ENCODE peak calls at places on chromosomes 1 and 21, in six cellular contexts. Y, X, J, B, A and I are unnamed samples.
A peak's percentile ranks its signal among the peaks of the same experiment; 100 is the strongest.

GRCh38 chr1:233094691-233095090 is 144.3 kb downstream of the NTPCR start:
- DNase-seq in Y (no peak), X (no peak), J (peak; percentile 62), B (no peak), A (no peak), I (no peak)

GRCh38 chr21:41133896-41134522 is 34.0 kb upstream of the BACE2 start:
- DNase-seq in Y (peak; percentile 54), X (no peak), J (peak; percentile 52), B (no peak), A (no peak), I (no peak)

GRCh38 chr1:228340686-228341449 is 65.8 kb downstream of the TRIM11 start:
- DNase-seq in Y (no peak), X (peak; percentile 26), J (no peak), B (peak; percentile 54), A (no peak), I (peak; percentile 15)

GRCh38 chr1:207259391-207259790 is 62.1 kb upstream of the CD55 start:
- DNase-seq in Y (peak; percentile 19), X (no peak), J (peak; percentile 17), B (no peak), A (no peak), I (no peak)

GRCh38 chr1:110069302-110070281 is 880 bp downstream of the ALX3 start:
- DNase-seq in Y (no peak), X (no peak), J (no peak), B (no peak), A (no peak), I (no peak)

GRCh38 chr1:58568271-58568860 is 8.7 kb downstream of the TACSTD2 start:
- DNase-seq in Y (no peak), X (no peak), J (no peak), B (no peak), A (no peak), I (no peak)

GRCh38 chr1:231272173-231272572 is 31.2 kb downstream of the GNPAT start:
- DNase-seq in Y (no peak), X (no peak), J (no peak), B (no peak), A (no peak), I (no peak)

GRCh38 chr1:12276225-12276624 is 46.4 kb downstream of the VPS13D start:
- DNase-seq in Y (peak; percentile 51), X (no peak), J (peak; percentile 19), B (no peak), A (no peak), I (no peak)

GRCh38 chr1:161119379-161120061 is 1.6 kb downstream of the NIT1 start:
- DNase-seq in Y (peak; percentile 75), X (no peak), J (peak; percentile 80), B (no peak), A (no peak), I (no peak)

GRCh38 chr1:94416901-94417701 is 1.1 kb upstream of the ABCD3 start:
- DNase-seq in Y (peak; percentile 89), X (no peak), J (peak; percentile 82), B (no peak), A (no peak), I (no peak)

GRCh38 chr1:7636801-7637526 is 134.1 kb upstream of the VAMP3 start:
- DNase-seq in Y (no peak), X (no peak), J (no peak), B (no peak), A (no peak), I (no peak)

GRCh38 chr1:94538243-94538827 is 3.2 kb downstream of the F3 start:
- DNase-seq in Y (no peak), X (no peak), J (peak; percentile 43), B (no peak), A (no peak), I (no peak)

GRCh38 chr1:167433884-167434283 is 84.4 kb downstream of the CD247 start:
- DNase-seq in Y (no peak), X (no peak), J (no peak), B (no peak), A (no peak), I (no peak)

GRCh38 chr1:111139234-111139955 is 498 bp downstream of the DRAM2 start:
- DNase-seq in Y (peak; percentile 58), X (peak; percentile 44), J (peak; percentile 68), B (no peak), A (no peak), I (peak; percentile 14)

GRCh38 chr1:935751-936231 is 12.1 kb downstream of the SAMD11 start:
- DNase-seq in Y (no peak), X (no peak), J (no peak), B (no peak), A (no peak), I (no peak)

GRCh38 chr1:179229214-179230140 is at the start of gene ABL2:
- DNase-seq in Y (no peak), X (peak; percentile 51), J (peak; percentile 17), B (peak; percentile 70), A (peak; percentile 77), I (peak; percentile 64)

GRCh38 chr1:91796390-91796654 is 89.6 kb downstream of the TGFBR3 start:
- DNase-seq in Y (no peak), X (no peak), J (no peak), B (no peak), A (no peak), I (no peak)

GRCh38 chr1:56831874-56832693 is 12.9 kb upstream of the FYB2 start:
- DNase-seq in Y (peak; percentile 97), X (peak; percentile 50), J (peak; percentile 98), B (no peak), A (peak; percentile 69), I (peak; percentile 74)

GRCh38 chr1:47696404-47696910 is 258.6 kb downstream of the FOXD2 start:
- DNase-seq in Y (no peak), X (no peak), J (no peak), B (no peak), A (peak; percentile 48), I (no peak)

GRCh38 chr1:240242601-240243144 is 151.0 kb downstream of the FMN2 start:
- DNase-seq in Y (peak; percentile 80), X (no peak), J (peak; percentile 84), B (no peak), A (no peak), I (no peak)

DNA sequence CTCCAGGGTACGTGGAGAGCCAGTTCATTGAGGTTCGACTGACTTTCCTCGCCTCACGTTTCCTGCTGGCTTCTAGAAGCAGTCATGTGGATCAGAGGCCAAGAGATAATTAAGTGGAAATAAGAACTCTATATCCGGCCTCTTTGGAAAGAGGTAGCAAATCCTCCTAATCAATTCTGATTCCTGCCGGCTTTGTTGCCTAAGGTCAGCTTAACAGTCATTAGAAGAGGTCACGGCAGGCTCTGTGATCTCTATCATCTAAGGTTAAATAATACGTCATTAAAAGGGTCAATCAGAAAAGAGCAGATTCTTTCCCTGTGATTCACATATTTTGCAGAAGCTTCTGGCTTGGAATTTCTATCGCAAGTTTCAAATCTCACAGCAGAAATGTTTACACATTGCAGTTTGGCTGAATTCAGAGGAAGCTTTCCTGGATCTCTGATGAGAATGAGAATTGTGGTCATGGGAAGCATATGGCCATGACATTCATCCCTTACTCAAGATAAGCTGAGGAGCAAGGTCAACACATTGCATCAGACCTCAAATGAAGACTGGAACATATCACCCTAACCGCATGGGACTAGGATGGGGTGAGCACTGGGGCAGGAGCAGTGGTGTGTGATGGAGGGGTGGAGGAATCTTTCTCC is 189.4 kb downstream of the PBX1 start:
- DNase-seq in Y (peak; percentile 99), X (no peak), J (peak; percentile 99), B (no peak), A (no peak), I (no peak)
- H3K4me3 ChIP-seq in Y (no peak overlapping the region), X (no peak overlapping the region), J (no peak overlapping the region), B (no peak overlapping the region), A (no peak overlapping the region), I (no peak overlapping the region)

DNA sequence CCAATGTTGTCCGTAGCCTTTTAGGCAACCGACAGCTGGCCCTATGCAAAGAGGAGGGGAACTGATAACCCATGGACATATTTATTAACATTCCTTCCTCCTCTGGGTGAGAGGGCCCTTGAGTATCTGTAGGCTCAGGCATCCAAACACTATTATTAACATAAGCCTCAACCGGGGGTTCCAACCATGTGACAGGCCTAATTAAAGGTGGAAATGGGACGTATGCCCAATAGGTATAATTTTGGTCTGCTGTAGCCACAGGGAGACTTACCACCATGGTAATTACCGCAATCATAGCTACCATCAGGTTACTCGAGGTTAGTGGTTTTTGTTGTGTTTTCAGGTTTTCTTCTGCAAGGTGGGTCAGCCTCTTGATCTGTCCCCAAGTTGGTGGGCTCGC is 5.3 kb downstream of the DAP3 start:
- DNase-seq in Y (no peak), X (no peak), J (no peak), B (no peak), A (no peak), I (no peak)
- H3K36me3 ChIP-seq in Y (no peaks in the 10 kb centered on the region), X (peaks cover 27% of the 10 kb centered on the region), J (no peaks in the 10 kb centered on the region), B (no peaks in the 10 kb centered on the region), A (peaks cover 7% of the 10 kb centered on the region), I (peaks cover 18% of the 10 kb centered on the region)

DNA sequence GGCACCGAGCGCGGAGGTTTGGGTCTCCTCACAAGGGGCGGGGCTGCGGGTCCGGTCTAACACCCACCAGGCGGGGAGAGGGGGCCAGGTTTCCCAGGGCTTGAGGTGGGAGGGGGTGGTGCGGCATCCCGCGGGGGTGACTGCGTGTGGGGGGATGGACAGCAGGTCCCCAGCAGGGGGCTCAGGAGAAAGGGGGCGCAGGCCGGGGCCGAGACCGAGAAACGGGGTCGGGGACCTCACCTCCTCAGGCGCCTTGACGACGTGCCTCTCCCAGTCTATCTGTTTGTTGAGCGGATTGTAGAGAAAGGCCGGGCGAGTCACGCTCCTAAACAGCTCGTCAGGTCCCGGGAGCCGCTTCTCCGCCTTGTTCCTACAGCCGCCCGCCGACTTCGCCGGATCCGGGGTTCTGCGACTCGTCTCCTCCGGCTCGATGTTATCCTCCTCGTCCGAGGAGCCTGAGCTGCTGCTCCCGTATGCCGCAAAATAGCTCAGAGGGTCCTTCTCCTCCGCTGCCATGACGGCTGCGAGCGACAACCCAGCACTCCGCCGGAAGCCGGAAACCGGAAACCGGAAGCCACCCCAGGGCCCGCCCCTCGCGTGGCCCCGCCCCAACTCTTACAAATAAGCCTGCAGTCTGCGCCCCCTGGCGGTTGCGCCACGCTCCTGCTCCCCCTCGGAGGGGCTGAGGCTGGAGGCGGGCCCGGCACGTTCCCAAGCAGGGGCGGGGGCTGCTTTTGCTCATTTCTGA is at the start of gene C1orf52:
- DNase-seq in Y (peak; percentile 90), X (peak; percentile 96), J (peak; percentile 87), B (peak; percentile 97), A (peak; percentile 98), I (peak; percentile 96)
- H3K4me1 ChIP-seq in Y (peaks cover 3% of the 10 kb centered on the region), X (peaks cover 17% of the 10 kb centered on the region), J (peaks cover 7% of the 10 kb centered on the region), B (peaks cover 39% of the 10 kb centered on the region), A (peaks cover 28% of the 10 kb centered on the region), I (peaks cover 23% of the 10 kb centered on the region)

GRCh38 chr1:108503062-108503740 is 53.1 kb downstream of the NBPF6 start:
- DNase-seq in Y (peak; percentile 58), X (no peak), J (peak; percentile 90), B (no peak), A (no peak), I (no peak)

GRCh38 chr1:108502138-108502537 is 52.0 kb downstream of the NBPF6 start:
- DNase-seq in Y (no peak), X (no peak), J (no peak), B (no peak), A (no peak), I (no peak)

GRCh38 chr1:108502624-108503023 is 52.5 kb downstream of the NBPF6 start:
- DNase-seq in Y (peak; percentile 18), X (no peak), J (peak; percentile 66), B (no peak), A (no peak), I (no peak)

GRCh38 chr1:108504447-108504846 is 54.3 kb downstream of the NBPF6 start:
- DNase-seq in Y (no peak), X (no peak), J (no peak), B (no peak), A (no peak), I (no peak)

DNA sequence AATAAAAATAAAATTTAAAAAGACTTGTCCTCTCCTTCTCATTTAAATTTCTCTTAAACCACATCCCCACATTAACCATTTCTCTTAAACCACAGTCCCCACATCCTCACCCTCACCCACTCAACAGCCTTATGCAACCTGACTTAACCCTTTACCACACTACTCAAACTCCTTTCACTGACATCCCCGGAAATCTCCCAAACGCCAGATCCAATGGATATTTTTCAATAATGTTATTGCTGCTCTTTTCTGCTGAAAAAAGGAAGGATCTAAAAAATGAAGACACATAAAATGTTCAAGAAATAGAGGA is 54.2 kb upstream of the EEIG2 start:
- DNase-seq in Y (no peak), X (no peak), J (peak; percentile 5), B (no peak), A (no peak), I (no peak)
- H3K4me3 ChIP-seq in Y (no peak overlapping the region), X (no peak overlapping the region), J (no peak overlapping the region), B (no peak overlapping the region), A (no peak overlapping the region), I (no peak overlapping the region)